ENCODE peak calls at places on chromosomes 13 and 19, in four cellular contexts. V, Y, B and D are unnamed samples.

GRCh38 chr13:50599927-50600326 is 243.6 kb downstream of the DLEU7 start:
- DNase-seq in Y (no peak), B (no peak), V (no peak), D (no peak)

GRCh38 chr13:81133066-81133465 is 792.1 kb upstream of the SPRY2 start:
- DNase-seq in B (no peak), V (no peak), Y (no peak), D (no peak)

GRCh38 chr13:110183925-110184324 is 123.0 kb downstream of the COL4A1 start:
- DNase-seq in Y (no peak), V (no peak), B (no peak), D (no peak)

GRCh38 chr13:49664606-49665005 is 26.7 kb downstream of the EBPL start:
- DNase-seq in V (no peak), B (no peak), Y (no peak), D (no peak)

GRCh38 chr13:40984670-40985366 is 34.3 kb downstream of the ELF1 start:
- DNase-seq in B (no peak), V (peak; percentile 21), Y (no peak), D (no peak)

GRCh38 chr13:30829145-30829544 is 76.9 kb upstream of the MEDAG start:
- DNase-seq in Y (no peak), V (no peak), B (peak; percentile 50), D (no peak)

GRCh38 chr19:45782820-45783785 is 813 bp upstream of the DMPK start:
- DNase-seq in Y (no peak), V (no peak), B (no peak), D (no peak)

GRCh38 chr19:14059093-14059480 is 2.8 kb downstream of the PALM3 start:
- DNase-seq in B (no peak), V (no peak), Y (no peak), D (no peak)

GRCh38 chr19:5028229-5028886 is 59.4 kb downstream of the KDM4B start:
- DNase-seq in B (no peak), V (no peak), Y (no peak), D (no peak)

GRCh38 chr13:72820156-72820897 is 38.4 kb downstream of the PIBF1 start:
- DNase-seq in B (no peak), Y (no peak), V (no peak), D (no peak)

GRCh38 chr13:79096099-79096498 is 310.0 kb downstream of the RBM26 start:
- DNase-seq in B (no peak), V (no peak), Y (no peak), D (no peak)

GRCh38 chr19:49335071-49335783 is at the start of gene CD37:
- DNase-seq in B (no peak), V (no peak), Y (no peak), D (no peak)

GRCh38 chr13:43986395-43986794 is 106.7 kb downstream of the LACC1 start:
- DNase-seq in V (peak; percentile 16), Y (no peak), B (no peak), D (peak; percentile 89)

GRCh38 chr19:10372698-10373097 is 7.7 kb downstream of the TYK2 start:
- DNase-seq in V (no peak), Y (no peak), B (no peak), D (no peak)

GRCh38 chr19:53927745-53928144 is 18.7 kb downstream of the CACNG7 start:
- DNase-seq in V (no peak), Y (no peak), B (peak; percentile 79), D (no peak)

GRCh38 chr13:44267966-44268365 is 105.7 kb upstream of the SERP2 start:
- DNase-seq in B (no peak), Y (no peak), V (no peak), D (no peak)

GRCh38 chr19:4115050-4115817 is 8.7 kb downstream of the MAP2K2 start:
- DNase-seq in B (no peak), Y (no peak), V (no peak), D (no peak)

GRCh38 chr19:39557791-39558622 is 18.0 kb upstream of the EID2 start:
- DNase-seq in V (peak; percentile 82), B (peak; percentile 46), Y (no peak), D (peak; percentile 48)

GRCh38 chr19:662962-663681 is at the start of gene RNF126:
- DNase-seq in V (peak; percentile 86), B (peak; percentile 86), Y (peak; percentile 33), D (peak; percentile 45)

GRCh38 chr13:77599351-77599750 is 63.8 kb downstream of the SCEL start:
- DNase-seq in B (no peak), V (no peak), Y (no peak), D (no peak)

GRCh38 chr19:4378886-4379285 is 21.5 kb downstream of the SH3GL1 start:
- DNase-seq in Y (no peak), V (no peak), B (no peak), D (no peak)

GRCh38 chr19:3171894-3172679 is 6.5 kb upstream of the S1PR4 start:
- DNase-seq in Y (no peak), B (peak; percentile 21), V (no peak), D (no peak)

GRCh38 chr19:53246498-53246897 is 8.2 kb downstream of the ZNF677 start:
- DNase-seq in B (no peak), Y (no peak), V (no peak), D (no peak)

GRCh38 chr19:10565028-10565566 is 713 bp downstream of the KRI1 start:
- DNase-seq in B (peak; percentile 29), Y (no peak), V (no peak), D (no peak)

GRCh38 chr19:3109491-3109890 is 15.3 kb downstream of the GNA11 start:
- DNase-seq in V (no peak), Y (no peak), B (no peak), D (no peak)

GRCh38 chr13:84744203-84744602 is 861.9 kb upstream of the SLITRK1 start:
- DNase-seq in Y (no peak), B (no peak), V (no peak), D (no peak)

GRCh38 chr19:2053601-2054389 is 2.8 kb upstream of the MKNK2 start:
- DNase-seq in B (no peak), V (peak; percentile 46), Y (no peak), D (no peak)

GRCh38 chr13:33721719-33722118 is 96.2 kb upstream of the RFC3 start:
- DNase-seq in B (no peak), Y (no peak), V (no peak), D (no peak)

GRCh38 chr19:42170052-42170451 is 37.8 kb upstream of the POU2F2 start:
- DNase-seq in B (no peak), Y (no peak), V (no peak), D (no peak)

GRCh38 chr19:47310819-47311218 is 1.2 kb downstream of the C5AR1 start:
- DNase-seq in V (peak; percentile 37), B (no peak), Y (no peak), D (peak; percentile 7)